ENCODE peak calls at places on chromosomes 1 and 21, in five cellular contexts. J, H, V, R and A are unnamed samples.

GRCh38 chr1:78649628-78650027 is at the start of gene IFI44:
- DNase-seq in J (peak), H (peak), V (no peak), R (peak), A (peak)

GRCh38 chr1:15852036-15852827 is 4.7 kb downstream of the SPEN start:
- DNase-seq in J (peak), H (no peak), V (no peak), R (no peak), A (peak)

GRCh38 chr21:31974454-31974985 is 101.7 kb downstream of the HUNK start:
- DNase-seq in J (no peak), H (no peak), V (no peak), R (no peak), A (no peak)

GRCh38 chr1:220803401-220804201 is 16.9 kb downstream of the MTARC1 start:
- DNase-seq in J (peak), H (no peak), V (peak), R (peak), A (peak)

GRCh38 chr1:168631671-168632400 is 55.4 kb downstream of the XCL1 start:
- DNase-seq in J (no peak), H (no peak), V (no peak), R (no peak), A (no peak)

GRCh38 chr1:6118415-6118814 is 61.7 kb downstream of the CHD5 start:
- DNase-seq in J (peak), H (no peak), V (no peak), R (peak), A (no peak)

GRCh38 chr1:156860639-156861423 is at the start of gene NTRK1:
- DNase-seq in J (no peak), H (no peak), V (peak), R (peak), A (no peak)

GRCh38 chr1:238139713-238140112 is 249.0 kb upstream of the ZP4 start:
- DNase-seq in J (no peak), H (no peak), V (no peak), R (no peak), A (peak)

GRCh38 chr1:87058343-87058649 is 143.9 kb downstream of the HS2ST1 start:
- DNase-seq in J (peak), H (no peak), V (no peak), R (no peak), A (no peak)

GRCh38 chr1:32881871-32882850 is 4.1 kb upstream of the HPCA start:
- DNase-seq in J (no peak), H (no peak), V (no peak), R (no peak), A (no peak)

GRCh38 chr21:36960676-36961284 is 5.7 kb downstream of the HLCS start:
- DNase-seq in J (no peak), H (no peak), V (no peak), R (no peak), A (no peak)

GRCh38 chr1:47995306-47996050 is 1.7 kb downstream of the TRABD2B start:
- DNase-seq in J (no peak), H (no peak), V (no peak), R (no peak), A (no peak)

GRCh38 chr1:30747028-30748008 is 10.3 kb downstream of the LAPTM5 start:
- DNase-seq in J (no peak), H (no peak), V (no peak), R (no peak), A (no peak)

GRCh38 chr1:33148615-33149014 is 33.2 kb downstream of the TRIM62 start:
- DNase-seq in J (no peak), H (no peak), V (no peak), R (no peak), A (no peak)

GRCh38 chr21:44579833-44580144 is 615 bp downstream of the KRTAP10-5 start:
- DNase-seq in J (no peak), H (peak), V (no peak), R (no peak), A (no peak)

GRCh38 chr1:206521002-206521585 is 13.8 kb downstream of the RASSF5 start:
- DNase-seq in J (no peak), H (no peak), V (no peak), R (no peak), A (no peak)

GRCh38 chr1:206518206-206518605 is 10.9 kb downstream of the RASSF5 start:
- DNase-seq in J (no peak), H (no peak), V (no peak), R (no peak), A (no peak)

GRCh38 chr1:206518743-206519142 is 11.4 kb downstream of the RASSF5 start:
- DNase-seq in J (no peak), H (no peak), V (no peak), R (no peak), A (no peak)

GRCh38 chr1:206524739-206525364 is 17.5 kb downstream of the RASSF5 start:
- DNase-seq in J (no peak), H (no peak), V (peak), R (no peak), A (no peak)

GRCh38 chr1:206521694-206522402 is 14.5 kb downstream of the RASSF5 start:
- DNase-seq in J (no peak), H (no peak), V (no peak), R (no peak), A (no peak)
- TF ChIP-seq CTCF in J (no peak), H (no peak), V (no peak), R (no peak), A (no peak)

GRCh38 chr1:84690397-84691138 is at the start of gene SSX2IP:
- DNase-seq in J (peak), H (peak), V (peak), R (peak), A (peak)

GRCh38 chr1:84688461-84689061 is 1.7 kb downstream of the SSX2IP start:
- DNase-seq in J (no peak), H (no peak), V (no peak), R (peak), A (no peak)

GRCh38 chr1:84691139-84691783 is 1.0 kb upstream of the SSX2IP start:
- DNase-seq in J (no peak), H (no peak), V (no peak), R (no peak), A (no peak)

GRCh38 chr1:84687703-84688460 is 2.4 kb downstream of the SSX2IP start:
- DNase-seq in J (peak), H (no peak), V (no peak), R (peak), A (peak)

DNA sequence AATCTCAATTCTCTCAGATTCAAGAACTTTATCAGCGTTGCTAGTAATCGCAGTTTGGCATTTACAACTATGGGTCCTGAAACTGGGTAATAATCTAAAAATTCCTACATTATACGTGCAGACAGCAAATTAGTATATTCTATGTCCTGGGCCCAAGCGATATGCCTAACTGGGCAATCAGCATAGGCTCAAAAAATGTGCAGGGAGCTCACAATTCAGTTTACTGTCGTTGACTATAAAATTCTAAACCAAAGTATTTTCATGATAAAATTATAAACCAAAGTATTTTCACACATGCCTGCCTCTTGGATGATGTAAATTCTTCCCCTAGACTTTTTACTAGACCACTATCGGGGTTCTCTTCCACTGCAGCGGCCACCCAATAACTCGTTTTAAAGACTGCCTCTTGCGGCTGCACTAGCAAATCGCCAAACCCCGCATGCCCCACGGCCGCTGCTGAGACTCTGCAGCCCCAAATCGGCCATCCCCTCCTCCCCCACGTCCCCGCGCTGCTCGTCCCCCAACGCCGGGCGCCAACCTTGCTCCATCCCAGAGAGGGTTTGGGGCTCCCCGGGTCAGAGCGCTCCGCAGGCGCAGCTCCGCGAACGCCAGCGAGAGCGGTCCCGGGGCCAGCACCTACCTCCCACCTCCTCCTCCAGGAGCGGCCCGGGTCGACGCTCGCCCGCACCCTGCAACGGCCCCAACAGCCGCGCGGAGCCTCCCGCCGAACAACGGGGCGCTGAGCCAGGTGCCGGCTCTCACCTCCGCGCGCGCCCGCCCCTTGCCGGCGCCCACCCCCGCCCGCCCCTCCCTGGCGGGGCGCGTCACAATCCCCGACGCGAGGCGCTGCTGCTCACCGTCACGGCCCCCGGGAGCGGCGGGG is 506 bp downstream of the SSX2IP start:
- DNase-seq in J (peak), H (peak), V (peak), R (peak), A (peak)
- TF ChIP-seq CTCF in J (peak), H (peak), V (peak), R (peak), A (peak)

DNA sequence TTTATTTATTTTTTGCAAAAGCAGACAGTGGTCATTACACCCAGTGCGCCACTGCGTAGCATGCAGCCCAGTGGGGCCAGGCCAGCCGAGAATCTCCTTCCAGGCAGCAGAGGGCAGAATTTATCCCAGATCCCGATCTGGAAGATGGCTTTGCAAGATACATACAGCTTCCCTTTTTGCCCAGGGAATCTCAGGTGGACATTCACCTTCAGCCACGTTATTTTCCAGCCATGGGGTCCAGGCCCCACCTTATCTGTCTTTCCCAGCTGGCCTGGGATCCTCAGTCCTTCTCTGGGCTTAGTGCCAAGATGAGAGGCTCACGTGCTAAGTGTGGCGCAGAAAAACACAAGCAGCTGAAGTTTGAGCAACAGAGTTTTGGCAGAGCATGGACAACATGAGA is 123.6 kb downstream of the AJAP1 start:
- DNase-seq in J (no peak), H (no peak), V (peak), R (no peak), A (no peak)
- TF ChIP-seq CTCF in J (no peak), H (peak), V (no peak), R (no peak), A (no peak)

GRCh38 chr1:44784094-44785026 is 3.6 kb downstream of the BEST4 start:
- DNase-seq in J (no peak), H (no peak), V (no peak), R (no peak), A (no peak)
- TF ChIP-seq CTCF in J (no peak), H (no peak), V (no peak), R (no peak), A (peak)

GRCh38 chr1:41417335-41417682 is 56.1 kb downstream of the FOXO6 start:
- DNase-seq in J (no peak), H (no peak), V (no peak), R (no peak), A (no peak)

GRCh38 chr1:41417746-41418145 is 56.5 kb downstream of the FOXO6 start:
- DNase-seq in J (no peak), H (no peak), V (no peak), R (no peak), A (no peak)

GRCh38 chr1:41419584-41420295 is 58.5 kb downstream of the FOXO6 start:
- DNase-seq in J (no peak), H (no peak), V (no peak), R (no peak), A (no peak)

GRCh38 chr1:41420351-41420750 is 59.1 kb downstream of the FOXO6 start:
- DNase-seq in J (no peak), H (no peak), V (no peak), R (no peak), A (no peak)

DNA sequence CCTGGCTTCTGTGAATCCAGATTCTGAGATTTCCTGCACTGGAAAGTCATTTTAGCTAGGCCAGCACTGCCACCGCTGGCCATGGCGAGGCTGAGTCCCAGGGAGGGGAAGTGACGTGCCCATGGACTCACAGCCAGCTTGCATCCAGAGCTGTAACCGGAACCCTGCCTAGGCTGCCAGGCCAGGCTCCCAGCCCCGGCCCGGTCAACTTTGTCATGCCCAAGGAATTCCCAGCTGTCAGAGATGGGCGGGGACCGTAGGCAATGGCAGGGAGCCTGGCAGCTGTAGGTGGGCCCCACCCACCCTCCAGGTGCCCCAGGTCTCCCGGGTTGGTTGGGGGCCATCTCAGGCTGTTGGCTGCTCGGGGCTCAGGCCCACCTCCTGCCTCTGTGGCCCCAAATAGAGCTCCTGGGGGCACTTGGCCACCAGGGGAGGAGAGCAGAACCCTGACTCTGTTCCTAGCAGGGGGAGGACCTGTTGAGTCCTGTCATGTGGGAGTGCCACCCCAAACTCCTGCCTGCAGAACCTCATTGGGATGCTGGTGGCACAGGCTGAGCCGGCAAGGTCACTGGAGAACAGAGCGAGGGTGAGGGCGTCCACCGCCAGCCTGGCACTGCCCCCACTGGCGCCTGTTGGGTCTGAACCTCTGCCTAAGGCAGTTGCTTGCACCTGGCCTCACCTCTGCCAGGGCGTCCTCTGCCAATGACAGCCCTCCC is 57.8 kb downstream of the FOXO6 start:
- DNase-seq in J (peak), H (peak), V (peak), R (peak), A (peak)
- TF ChIP-seq CTCF in J (no peak), H (no peak), V (no peak), R (peak), A (no peak)

GRCh38 chr1:56709269-56709880 is 64.3 kb downstream of the PRKAA2 start:
- DNase-seq in J (peak), H (no peak), V (peak), R (peak), A (peak)
- TF ChIP-seq CTCF in J (peak), H (peak), V (peak), R (peak), A (peak)

DNA sequence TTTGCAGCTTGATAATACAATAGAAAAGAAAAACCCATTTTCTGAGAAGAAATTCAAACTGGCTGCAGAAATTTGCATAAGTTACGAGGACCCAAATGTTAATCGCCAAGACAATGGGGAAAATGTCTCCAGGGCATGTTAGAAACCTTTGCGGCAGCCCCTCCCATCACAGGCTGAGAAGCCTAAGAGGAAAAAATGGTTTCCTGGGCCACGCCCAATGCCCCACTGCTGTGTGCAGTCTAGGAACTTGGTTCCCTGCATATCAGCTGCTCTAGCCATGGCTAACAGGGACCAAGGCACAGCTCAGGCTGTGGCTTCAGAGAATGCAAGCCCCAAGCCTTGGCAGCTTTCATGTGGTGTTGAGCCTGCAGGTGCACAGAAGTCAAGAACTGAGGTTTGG is 37.5 kb upstream of the TMEM61 start:
- DNase-seq in J (no peak), H (no peak), V (no peak), R (no peak), A (no peak)
- TF ChIP-seq CTCF in J (no peak), H (no peak), V (no peak), R (no peak), A (no peak)

GRCh38 chr1:150484431-150484830 is 2.8 kb upstream of the TARS2 start:
- DNase-seq in J (peak), H (no peak), V (no peak), R (no peak), A (no peak)
- TF ChIP-seq CTCF in J (no peak), H (no peak), V (no peak), R (no peak), A (no peak)

GRCh38 chr1:169964206-169964605 is 70.5 kb upstream of the SCYL3 start:
- DNase-seq in J (no peak), H (no peak), V (no peak), R (no peak), A (no peak)
- TF ChIP-seq CTCF in J (no peak), H (no peak), V (no peak), R (no peak), A (no peak)

DNA sequence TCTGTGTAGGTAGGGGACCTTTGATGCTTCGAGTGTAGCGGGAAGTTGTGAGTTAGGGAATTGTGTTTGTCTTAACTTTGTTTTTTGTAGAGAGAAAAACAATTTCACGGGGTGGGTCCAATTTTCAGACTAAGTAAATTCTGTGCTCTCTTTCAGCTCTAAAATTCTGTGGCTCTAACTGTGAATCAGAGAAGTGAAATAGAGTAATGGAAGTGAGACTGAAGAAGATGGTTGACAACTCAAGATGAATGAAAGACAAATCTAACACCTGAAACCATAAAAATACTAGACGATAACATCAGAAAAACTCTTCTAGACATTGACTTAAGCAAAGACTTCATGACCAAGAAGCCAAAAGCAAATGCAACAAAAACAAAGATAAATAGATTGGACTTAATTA is 4.4 kb upstream of the FMO1 start:
- DNase-seq in J (no peak), H (no peak), V (no peak), R (no peak), A (no peak)
- TF ChIP-seq CTCF in J (no peak), H (no peak), V (no peak), R (no peak), A (no peak)